ENCODE peak calls at places on chromosomes 6 and 20, in six cellular contexts. One of them, this sample, is unnamed.

GRCh38 chr6:75458895-75459294 is 34.7 kb downstream of the FILIP1 start:
- DNase-seq in NCI-H510A: no peak
- DNase-seq in left cardiac atrium: no peak
- DNase-seq in HS-27A: no peak
- DNase-seq in islet precursor cell: no peak
- DNase-seq in EH: peak; percentile 73
- DNase-seq in this sample: no peak

GRCh38 chr6:41334482-41335023 is 855 bp upstream of the NCR2 start:
- DNase-seq in NCI-H510A: no peak
- DNase-seq in left cardiac atrium: no peak
- DNase-seq in HS-27A: no peak
- DNase-seq in islet precursor cell: peak; percentile 57
- DNase-seq in EH: no peak
- DNase-seq in this sample: no peak

GRCh38 chr20:54017846-54018245 is 52.5 kb downstream of the BCAS1 start:
- DNase-seq in NCI-H510A: no peak
- DNase-seq in left cardiac atrium: no peak
- DNase-seq in HS-27A: no peak
- DNase-seq in islet precursor cell: no peak
- DNase-seq in EH: no peak
- DNase-seq in this sample: no peak

GRCh38 chr20:1150218-1150617 is 31.8 kb downstream of the PSMF1 start:
- DNase-seq in NCI-H510A: no peak
- DNase-seq in left cardiac atrium: no peak
- DNase-seq in HS-27A: no peak
- DNase-seq in islet precursor cell: peak; percentile 8
- DNase-seq in EH: no peak
- DNase-seq in this sample: no peak

GRCh38 chr20:44646641-44647274 is 4.7 kb downstream of the ADA start:
- DNase-seq in NCI-H510A: no peak
- DNase-seq in left cardiac atrium: no peak
- DNase-seq in HS-27A: no peak
- DNase-seq in islet precursor cell: no peak
- DNase-seq in EH: peak; percentile 83
- DNase-seq in this sample: no peak

GRCh38 chr6:152161501-152161900 is 354.0 kb downstream of the ESR1 start:
- DNase-seq in NCI-H510A: no peak
- DNase-seq in left cardiac atrium: no peak
- DNase-seq in HS-27A: no peak
- DNase-seq in islet precursor cell: no peak
- DNase-seq in EH: peak; percentile 66
- DNase-seq in this sample: no peak

GRCh38 chr6:101114703-101115102 is 233.6 kb upstream of the ASCC3 start:
- DNase-seq in NCI-H510A: no peak
- DNase-seq in left cardiac atrium: no peak
- DNase-seq in HS-27A: no peak
- DNase-seq in islet precursor cell: no peak
- DNase-seq in EH: peak; percentile 75
- DNase-seq in this sample: no peak

GRCh38 chr6:18327621-18328548 is 59.3 kb upstream of the RNF144B start:
- DNase-seq in NCI-H510A: peak; percentile 52
- DNase-seq in left cardiac atrium: no peak
- DNase-seq in HS-27A: no peak
- DNase-seq in islet precursor cell: peak; percentile 64
- DNase-seq in EH: no peak
- DNase-seq in this sample: no peak

GRCh38 chr6:134707342-134707982 is 242.4 kb downstream of the ALDH8A1 start:
- DNase-seq in NCI-H510A: peak; percentile 1
- DNase-seq in left cardiac atrium: no peak
- DNase-seq in HS-27A: no peak
- DNase-seq in islet precursor cell: no peak
- DNase-seq in EH: peak; percentile 70
- DNase-seq in this sample: no peak

GRCh38 chr6:35044771-35045275 is 96.3 kb downstream of the TCP11 start:
- DNase-seq in NCI-H510A: no peak
- DNase-seq in left cardiac atrium: no peak
- DNase-seq in HS-27A: no peak
- DNase-seq in islet precursor cell: peak; percentile 53
- DNase-seq in EH: peak; percentile 46
- DNase-seq in this sample: no peak

GRCh38 chr6:49676671-49677281 is 36.6 kb downstream of the CRISP2 start:
- DNase-seq in NCI-H510A: no peak
- DNase-seq in left cardiac atrium: no peak
- DNase-seq in HS-27A: peak; percentile 29
- DNase-seq in islet precursor cell: peak; percentile 54
- DNase-seq in EH: peak; percentile 1
- DNase-seq in this sample: no peak

GRCh38 chr20:34979366-34980153 is 23.9 kb downstream of the MYH7B start:
- DNase-seq in NCI-H510A: no peak
- DNase-seq in left cardiac atrium: peak; percentile 63
- DNase-seq in HS-27A: no peak
- DNase-seq in islet precursor cell: peak; percentile 68
- DNase-seq in EH: no peak
- DNase-seq in this sample: no peak

GRCh38 chr6:20606831-20607230 is 72.6 kb downstream of the CDKAL1 start:
- DNase-seq in NCI-H510A: no peak
- DNase-seq in left cardiac atrium: no peak
- DNase-seq in HS-27A: no peak
- DNase-seq in islet precursor cell: no peak
- DNase-seq in EH: no peak
- DNase-seq in this sample: no peak

GRCh38 chr6:125839471-125839870 is 48.7 kb downstream of the NCOA7 start:
- DNase-seq in NCI-H510A: no peak
- DNase-seq in left cardiac atrium: no peak
- DNase-seq in HS-27A: no peak
- DNase-seq in islet precursor cell: peak; percentile 54
- DNase-seq in EH: no peak
- DNase-seq in this sample: peak; percentile 45

GRCh38 chr6:138231399-138231886 is 13.2 kb upstream of the PBOV1 start:
- DNase-seq in NCI-H510A: peak; percentile 32
- DNase-seq in left cardiac atrium: no peak
- DNase-seq in HS-27A: no peak
- DNase-seq in islet precursor cell: no peak
- DNase-seq in EH: no peak
- DNase-seq in this sample: no peak

GRCh38 chr20:53077373-53078205 is 105.4 kb downstream of the TSHZ2 start:
- DNase-seq in NCI-H510A: no peak
- DNase-seq in left cardiac atrium: peak; percentile 35
- DNase-seq in HS-27A: no peak
- DNase-seq in islet precursor cell: no peak
- DNase-seq in EH: no peak
- DNase-seq in this sample: no peak

GRCh38 chr20:21396045-21396893 is 1.1 kb downstream of the NKX2-4 start:
- DNase-seq in NCI-H510A: peak; percentile 22
- DNase-seq in left cardiac atrium: no peak
- DNase-seq in HS-27A: no peak
- DNase-seq in islet precursor cell: no peak
- DNase-seq in EH: no peak
- DNase-seq in this sample: no peak

GRCh38 chr20:51534764-51535386 is 7.6 kb downstream of the NFATC2 start:
- DNase-seq in NCI-H510A: no peak
- DNase-seq in left cardiac atrium: no peak
- DNase-seq in HS-27A: no peak
- DNase-seq in islet precursor cell: no peak
- DNase-seq in EH: no peak
- DNase-seq in this sample: no peak

GRCh38 chr6:20438462-20439070 is 36.9 kb downstream of the E2F3 start:
- DNase-seq in NCI-H510A: no peak
- DNase-seq in left cardiac atrium: no peak
- DNase-seq in HS-27A: no peak
- DNase-seq in islet precursor cell: no peak
- DNase-seq in EH: peak; percentile 24
- DNase-seq in this sample: no peak

GRCh38 chr20:48845000-48845399 is 17.2 kb upstream of the PREX1 start:
- DNase-seq in NCI-H510A: no peak
- DNase-seq in left cardiac atrium: no peak
- DNase-seq in HS-27A: no peak
- DNase-seq in islet precursor cell: no peak
- DNase-seq in EH: peak; percentile 48
- DNase-seq in this sample: no peak

GRCh38 chr6:44003345-44004061 is 123.7 kb downstream of the MRPL14 start:
- DNase-seq in NCI-H510A: no peak
- DNase-seq in left cardiac atrium: no peak
- DNase-seq in HS-27A: no peak
- DNase-seq in islet precursor cell: peak; percentile 76
- DNase-seq in EH: no peak
- DNase-seq in this sample: no peak

GRCh38 chr6:139386404-139386803 is 12.0 kb upstream of the CITED2 start:
- DNase-seq in NCI-H510A: no peak
- DNase-seq in left cardiac atrium: no peak
- DNase-seq in HS-27A: no peak
- DNase-seq in islet precursor cell: peak; percentile 54
- DNase-seq in EH: no peak
- DNase-seq in this sample: no peak

GRCh38 chr6:53441035-53441493 is 92.3 kb upstream of the ELOVL5 start:
- DNase-seq in NCI-H510A: no peak
- DNase-seq in left cardiac atrium: no peak
- DNase-seq in HS-27A: no peak
- DNase-seq in islet precursor cell: no peak
- DNase-seq in EH: peak; percentile 55
- DNase-seq in this sample: no peak

GRCh38 chr6:81689580-81689979 is 62.9 kb downstream of the TENT5A start:
- DNase-seq in NCI-H510A: no peak
- DNase-seq in left cardiac atrium: no peak
- DNase-seq in HS-27A: no peak
- DNase-seq in islet precursor cell: no peak
- DNase-seq in EH: no peak
- DNase-seq in this sample: no peak

GRCh38 chr20:19583532-19584175 is 174.4 kb upstream of the RIN2 start:
- DNase-seq in NCI-H510A: peak; percentile 21
- DNase-seq in left cardiac atrium: peak; percentile 43
- DNase-seq in HS-27A: peak; percentile 53
- DNase-seq in islet precursor cell: peak; percentile 94
- DNase-seq in EH: peak; percentile 68
- DNase-seq in this sample: peak; percentile 17

GRCh38 chr6:41591122-41591521 is 44.9 kb downstream of the FOXP4 start:
- DNase-seq in NCI-H510A: no peak
- DNase-seq in left cardiac atrium: no peak
- DNase-seq in HS-27A: no peak
- DNase-seq in islet precursor cell: no peak
- DNase-seq in EH: no peak
- DNase-seq in this sample: no peak

GRCh38 chr6:138509371-138509770 is 10.1 kb upstream of the NHSL1 start:
- DNase-seq in NCI-H510A: no peak
- DNase-seq in left cardiac atrium: peak; percentile 46
- DNase-seq in HS-27A: no peak
- DNase-seq in islet precursor cell: no peak
- DNase-seq in EH: peak; percentile 69
- DNase-seq in this sample: peak; percentile 17

GRCh38 chr6:157226761-157227160 is 96.6 kb downstream of the TMEM242 start:
- DNase-seq in NCI-H510A: no peak
- DNase-seq in left cardiac atrium: no peak
- DNase-seq in HS-27A: no peak
- DNase-seq in islet precursor cell: peak; percentile 52
- DNase-seq in EH: no peak
- DNase-seq in this sample: no peak

GRCh38 chr20:57545927-57546662 is 14.8 kb upstream of the PCK1 start:
- DNase-seq in NCI-H510A: no peak
- DNase-seq in left cardiac atrium: no peak
- DNase-seq in HS-27A: no peak
- DNase-seq in islet precursor cell: no peak
- DNase-seq in EH: no peak
- DNase-seq in this sample: no peak

GRCh38 chr6:144298167-144298671 is 13.1 kb downstream of the UTRN start:
- DNase-seq in NCI-H510A: no peak
- DNase-seq in left cardiac atrium: no peak
- DNase-seq in HS-27A: no peak
- DNase-seq in islet precursor cell: no peak
- DNase-seq in EH: no peak
- DNase-seq in this sample: no peak

GRCh38 chr6:163354085-163354484 is 60.4 kb upstream of the QKI start:
- DNase-seq in NCI-H510A: no peak
- DNase-seq in left cardiac atrium: peak; percentile 52
- DNase-seq in HS-27A: no peak
- DNase-seq in islet precursor cell: no peak
- DNase-seq in EH: no peak
- DNase-seq in this sample: no peak

GRCh38 chr6:106613590-106613989 is 15.7 kb downstream of the RTN4IP1 start:
- DNase-seq in NCI-H510A: no peak
- DNase-seq in left cardiac atrium: no peak
- DNase-seq in HS-27A: no peak
- DNase-seq in islet precursor cell: no peak
- DNase-seq in EH: no peak
- DNase-seq in this sample: no peak

GRCh38 chr20:56859751-56860366 is 230.8 kb downstream of the TFAP2C start:
- DNase-seq in NCI-H510A: no peak
- DNase-seq in left cardiac atrium: no peak
- DNase-seq in HS-27A: no peak
- DNase-seq in islet precursor cell: peak; percentile 94
- DNase-seq in EH: peak; percentile 77
- DNase-seq in this sample: no peak

GRCh38 chr20:41411458-41411857 is 44.8 kb upstream of the EMILIN3 start:
- DNase-seq in NCI-H510A: no peak
- DNase-seq in left cardiac atrium: no peak
- DNase-seq in HS-27A: no peak
- DNase-seq in islet precursor cell: no peak
- DNase-seq in EH: peak; percentile 75
- DNase-seq in this sample: no peak

GRCh38 chr6:10322991-10323390 is 91.9 kb downstream of the TFAP2A start:
- DNase-seq in NCI-H510A: no peak
- DNase-seq in left cardiac atrium: no peak
- DNase-seq in HS-27A: no peak
- DNase-seq in islet precursor cell: no peak
- DNase-seq in EH: peak; percentile 58
- DNase-seq in this sample: no peak

GRCh38 chr6:12269100-12269499 is 21.1 kb upstream of the EDN1 start:
- DNase-seq in NCI-H510A: no peak
- DNase-seq in left cardiac atrium: no peak
- DNase-seq in HS-27A: no peak
- DNase-seq in islet precursor cell: no peak
- DNase-seq in EH: no peak
- DNase-seq in this sample: no peak

GRCh38 chr6:26272171-26272631 is 92.8 kb upstream of the BTN3A2 start:
- DNase-seq in NCI-H510A: no peak
- DNase-seq in left cardiac atrium: peak; percentile 46
- DNase-seq in HS-27A: no peak
- DNase-seq in islet precursor cell: peak; percentile 88
- DNase-seq in EH: peak; percentile 28
- DNase-seq in this sample: no peak

GRCh38 chr20:46573234-46573633 is 22.8 kb upstream of the OCSTAMP start:
- DNase-seq in NCI-H510A: no peak
- DNase-seq in left cardiac atrium: no peak
- DNase-seq in HS-27A: no peak
- DNase-seq in islet precursor cell: no peak
- DNase-seq in EH: no peak
- DNase-seq in this sample: no peak

GRCh38 chr6:140592877-140593276 is 1218.4 kb upstream of the CITED2 start:
- DNase-seq in NCI-H510A: no peak
- DNase-seq in left cardiac atrium: no peak
- DNase-seq in HS-27A: no peak
- DNase-seq in islet precursor cell: no peak
- DNase-seq in EH: no peak
- DNase-seq in this sample: no peak

This sample was measured in hippocampal formation.